ENCODE peak calls at places on chromosomes 5 and 9, in ten cellular contexts. V, N, F, E, M, B, Q, H, Y and X are unnamed samples.

GRCh38 chr5:175706499-175706898 is 48.6 kb downstream of the HRH2 start:
- DNase-seq in E (no peak), Q (no peak), F (no peak), M (no peak), H (no peak), Y (no peak), V (no peak), N (no peak), B (no peak), X (no peak)

GRCh38 chr5:91223886-91224285 is 159.2 kb downstream of the ARRDC3 start:
- DNase-seq in M (no peak), N (no peak), V (peak), B (peak), Q (no peak), F (no peak), E (no peak), H (no peak), Y (no peak), X (no peak)

GRCh38 chr9:88791105-88791805 is 200.0 kb upstream of the S1PR3 start:
- DNase-seq in N (peak), Q (no peak), Y (no peak), H (no peak), V (peak), E (peak), B (peak), F (peak), M (no peak), X (no peak)

GRCh38 chr9:118992813-118993747 is 376.2 kb downstream of the BRINP1 start:
- DNase-seq in F (no peak), N (no peak), Y (no peak), H (no peak), E (no peak), V (no peak), B (peak), Q (no peak), M (no peak), X (no peak)

GRCh38 chr9:33227741-33228140 is 12.2 kb upstream of the SPINK4 start:
- DNase-seq in N (no peak), M (no peak), B (no peak), V (peak), F (no peak), Y (no peak), Q (no peak), E (no peak), H (no peak), X (no peak)

GRCh38 chr5:68015381-68015780 is 200.2 kb upstream of the PIK3R1 start:
- DNase-seq in N (no peak), V (no peak), B (no peak), H (no peak), Y (no peak), M (no peak), E (no peak), Q (no peak), F (no peak), X (no peak)

GRCh38 chr9:129355641-129356040 is 177.6 kb upstream of the IER5L start:
- DNase-seq in Y (no peak), B (no peak), E (no peak), V (no peak), N (no peak), H (no peak), F (no peak), Q (no peak), M (no peak), X (no peak)

GRCh38 chr5:108728566-108729305 is 19.0 kb upstream of the FER start:
- DNase-seq in B (no peak), H (peak), Y (no peak), E (no peak), N (no peak), V (no peak), M (no peak), F (no peak), Q (peak), X (no peak)